ENCODE peak calls at places on chromosomes 16 and 17, in five cellular contexts. P is T-helper 9 cell, L is T-helper 2 cell, R is substantia nigra, D is NCI-H2227 treated with DMSO at 0.1 percent for 48 hours. M is an unnamed sample.

GRCh38 chr17:74089869-74090464 is 113.5 kb upstream of the RPL38 start:
- DNase-seq in P (peak; percentile 10), L (no peak), R (no peak), D (no peak), M (no peak)

GRCh38 chr17:40598928-40599627 is 33.8 kb upstream of the CCR7 start:
- DNase-seq in P (peak; percentile 50), L (peak; percentile 71), R (no peak), D (no peak), M (no peak)

GRCh38 chr16:87439926-87440325 is 47.8 kb downstream of the MAP1LC3B start:
- DNase-seq in P (no peak), L (no peak), R (no peak), D (no peak), M (no peak)

GRCh38 chr17:75486151-75486550 is 29.2 kb downstream of the CASKIN2 start:
- DNase-seq in P (no peak), L (no peak), R (no peak), D (no peak), M (no peak)

GRCh38 chr16:4611337-4612023 is 3.2 kb downstream of the UBALD1 start:
- DNase-seq in P (no peak), L (no peak), R (no peak), D (no peak), M (no peak)

GRCh38 chr17:30101686-30102390 is 14.8 kb upstream of the NSRP1 start:
- DNase-seq in P (no peak), L (no peak), R (no peak), D (no peak), M (no peak)

GRCh38 chr16:67541391-67542263 is 13.0 kb downstream of the RIPOR1 start:
- DNase-seq in P (no peak), L (no peak), R (no peak), D (no peak), M (no peak)

GRCh38 chr17:71482625-71483024 is 638.2 kb upstream of the SOX9 start:
- DNase-seq in P (no peak), L (no peak), R (no peak), D (no peak), M (no peak)

GRCh38 chr16:10877472-10877946 is 507 bp downstream of the CIITA start:
- DNase-seq in P (no peak), L (no peak), R (no peak), D (no peak), M (no peak)

GRCh38 chr16:10949424-10949970 is 5.1 kb downstream of the CLEC16A start:
- DNase-seq in P (no peak), L (no peak), R (no peak), D (no peak), M (peak; percentile 6)

GRCh38 chr17:63701477-63702222 is 1.7 kb upstream of the LIMD2 start:
- DNase-seq in P (peak; percentile 65), L (peak; percentile 71), R (no peak), D (no peak), M (peak; percentile 15)

GRCh38 chr16:67393111-67393789 is at the start of gene TPPP3:
- DNase-seq in P (no peak), L (no peak), R (peak; percentile 78), D (peak; percentile 78), M (peak; percentile 86)

GRCh38 chr16:51638338-51639135 is 487.5 kb upstream of the SALL1 start:
- DNase-seq in P (no peak), L (no peak), R (no peak), D (no peak), M (no peak)

GRCh38 chr17:13031718-13032350 is 14.0 kb upstream of the ELAC2 start:
- DNase-seq in P (peak; percentile 26), L (peak; percentile 7), R (no peak), D (peak; percentile 20), M (no peak)

GRCh38 chr16:74936902-74937560 is 47.9 kb downstream of the WDR59 start:
- DNase-seq in P (no peak), L (no peak), R (no peak), D (no peak), M (no peak)

GRCh38 chr17:45431531-45432404 is 902 bp downstream of the ARHGAP27 start:
- DNase-seq in P (peak; percentile 66), L (peak; percentile 58), R (no peak), D (peak; percentile 70), M (no peak)

GRCh38 chr16:65809627-65810026 is 556.9 kb upstream of the CDH5 start:
- DNase-seq in P (no peak), L (no peak), R (no peak), D (no peak), M (no peak)

GRCh38 chr17:46894476-46895151 is 28.3 kb upstream of the GOSR2 start:
- DNase-seq in P (no peak), L (no peak), R (no peak), D (no peak), M (no peak)

GRCh38 chr17:77736721-77737120 is 221.8 kb upstream of the TNRC6C start:
- DNase-seq in P (no peak), L (no peak), R (no peak), D (no peak), M (no peak)

GRCh38 chr17:27422601-27423000 is 33.6 kb upstream of the KSR1 start:
- DNase-seq in P (no peak), L (no peak), R (no peak), D (no peak), M (no peak)

GRCh38 chr16:55933038-55933437 is 57.9 kb upstream of the CES5A start:
- DNase-seq in P (no peak), L (no peak), R (no peak), D (no peak), M (no peak)

GRCh38 chr17:27577124-27577761 is 53.7 kb upstream of the LGALS9 start:
- DNase-seq in P (no peak), L (no peak), R (peak; percentile 65), D (no peak), M (peak; percentile 47)

M was measured in hippocampal formation.